ENCODE peak calls at places on chromosomes 13 and 19, in ten cellular contexts. K is stomach, E is A549, U is tibial nerve, G is HepG2, F is SK-N-SH, M is ovary, O is transverse colon, I is sigmoid colon, T is upper lobe of left lung. W is an unnamed sample.

GRCh38 chr19:53660584-53660983 is 28.8 kb downstream of the DPRX start:
- DNase-seq in K (no peak), E (no peak), U (no peak), G (no peak), F (no peak), M (no peak), O (no peak), I (no peak), T (no peak), W (no peak)

GRCh38 chr13:46359731-46360130 is 27.3 kb downstream of the RUBCNL start:
- DNase-seq in K (no peak), E (no peak), U (no peak), G (no peak), F (no peak), M (no peak), O (no peak), I (no peak), T (no peak), W (no peak)

GRCh38 chr13:49444517-49445395 is 682 bp downstream of the SETDB2 start:
- DNase-seq in K (no peak), E (no peak), U (no peak), G (peak; percentile 31), F (peak; percentile 8), M (no peak), O (peak; percentile 35), I (no peak), T (peak; percentile 59), W (no peak)

GRCh38 chr13:40672310-40673060 is 6.0 kb upstream of the FOXO1 start:
- DNase-seq in K (no peak), E (peak; percentile 43), U (no peak), G (peak; percentile 73), F (peak; percentile 59), M (no peak), O (no peak), I (no peak), T (no peak), W (no peak)

GRCh38 chr19:10718205-10719196 is 622 bp downstream of the DNM2 start:
- DNase-seq in K (peak; percentile 51), E (no peak), U (no peak), G (no peak), F (peak; percentile 70), M (peak; percentile 51), O (peak; percentile 41), I (no peak), T (no peak), W (no peak)

GRCh38 chr19:797528-798414 is 519 bp downstream of the PTBP1 start:
- DNase-seq in K (peak; percentile 93), E (peak; percentile 67), U (peak; percentile 80), G (peak; percentile 78), F (peak; percentile 98), M (peak; percentile 91), O (peak; percentile 93), I (peak; percentile 95), T (peak; percentile 82), W (no peak)

GRCh38 chr19:48997972-48998371 is 4.3 kb downstream of the RUVBL2 start:
- DNase-seq in K (peak; percentile 56), E (peak; percentile 81), U (no peak), G (peak; percentile 73), F (peak; percentile 69), M (no peak), O (peak; percentile 62), I (no peak), T (peak; percentile 33), W (no peak)

GRCh38 chr19:29860492-29860891 is 48.7 kb downstream of the CCNE1 start:
- DNase-seq in K (no peak), E (no peak), U (no peak), G (no peak), F (no peak), M (no peak), O (no peak), I (no peak), T (no peak), W (no peak)

GRCh38 chr19:40603071-40603718 is 2.0 kb downstream of the LTBP4 start:
- DNase-seq in K (no peak), E (no peak), U (no peak), G (peak; percentile 28), F (no peak), M (no peak), O (no peak), I (no peak), T (no peak), W (no peak)

GRCh38 chr19:50264483-50265186 is 61.2 kb downstream of the MYH14 start:
- DNase-seq in K (no peak), E (peak; percentile 43), U (no peak), G (peak; percentile 45), F (no peak), M (no peak), O (no peak), I (no peak), T (no peak), W (no peak)

GRCh38 chr13:49098771-49099512 is 121.2 kb upstream of the MLNR start:
- DNase-seq in K (no peak), E (no peak), U (no peak), G (no peak), F (peak; percentile 9), M (no peak), O (no peak), I (no peak), T (peak; percentile 34), W (no peak)

GRCh38 chr13:111114362-111115050 is 604 bp upstream of the ARHGEF7 start:
- DNase-seq in K (no peak), E (no peak), U (no peak), G (no peak), F (peak; percentile 77), M (peak; percentile 52), O (peak; percentile 31), I (peak; percentile 75), T (no peak), W (peak; percentile 91)
- TF ChIP-seq EP300 in K (no peak), E (no peak), U (peak; percentile 52), G (no peak), F (no peak), M (no peak), O (no peak), I (no peak), T (no peak), W (no peak)

GRCh38 chr13:33590936-33591335 is 227.0 kb upstream of the RFC3 start:
- DNase-seq in K (no peak), E (no peak), U (no peak), G (no peak), F (no peak), M (no peak), O (no peak), I (no peak), T (no peak), W (no peak)
- TF ChIP-seq EP300 in K (no peak), E (no peak), U (no peak), G (no peak), F (no peak), M (no peak), O (no peak), I (no peak), T (no peak), W (no peak)

GRCh38 chr13:75489502-75490263 is 7.7 kb upstream of the TBC1D4 start:
- DNase-seq in K (peak; percentile 35), E (no peak), U (no peak), G (peak; percentile 46), F (no peak), M (no peak), O (peak; percentile 27), I (no peak), T (peak; percentile 82), W (no peak)
- TF ChIP-seq EP300 in K (no peak), E (no peak), U (no peak), G (no peak), F (no peak), M (no peak), O (no peak), I (no peak), T (no peak), W (no peak)

DNA sequence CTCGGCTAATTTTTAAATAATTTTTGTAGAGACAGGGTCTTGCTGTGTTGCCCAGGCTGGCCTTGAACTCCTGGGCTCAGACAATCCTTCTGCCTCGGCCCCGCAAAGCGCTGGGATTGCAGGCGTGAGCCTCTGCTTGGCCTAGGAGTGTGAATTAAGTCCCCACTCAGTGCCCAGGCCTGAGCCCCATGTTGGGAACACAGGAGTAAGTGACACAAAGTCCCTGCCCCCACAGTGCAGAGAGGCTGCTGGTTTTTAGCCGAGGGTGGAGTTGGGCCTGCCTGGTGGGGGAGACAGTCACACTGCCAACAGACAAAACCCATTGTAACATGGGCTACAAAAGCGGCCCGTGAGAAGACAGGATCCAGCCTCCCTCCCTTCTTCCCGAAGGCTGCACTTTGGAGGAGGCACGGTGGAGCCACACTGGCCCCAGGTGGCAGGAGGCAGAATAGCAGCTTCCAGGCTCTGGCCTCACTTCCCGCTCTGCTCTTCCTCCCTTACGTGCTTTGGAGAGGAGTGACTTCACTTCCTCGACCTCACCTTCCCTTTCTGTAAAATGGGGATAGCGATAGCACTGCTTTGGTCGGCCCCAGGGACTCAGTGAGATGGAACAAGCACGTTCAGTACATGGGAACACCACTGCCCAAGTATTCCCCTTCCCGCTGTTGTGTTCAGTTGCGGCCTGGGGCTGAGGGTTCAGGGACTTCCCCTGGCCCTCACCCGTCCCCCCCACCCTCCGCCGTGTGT is 15.2 kb upstream of the EHD2 start:
- DNase-seq in K (peak; percentile 79), E (peak; percentile 90), U (peak; percentile 45), G (peak; percentile 67), F (peak; percentile 92), M (peak; percentile 73), O (peak; percentile 79), I (peak; percentile 94), T (peak; percentile 77), W (no peak)
- TF ChIP-seq EP300 in K (no peak), E (no peak), U (peak; percentile 69), G (no peak), F (no peak), M (no peak), O (no peak), I (no peak), T (no peak), W (no peak)

W was measured in esophagus muscularis mucosa.